ENCODE peak calls at places on chromosomes 1 and 21, in five cellular contexts. H is progenitor cell of endocrine pancreas, E is HFF-Myc, U is cardiac muscle cell, O is fibroblast of pulmonary artery. C is an unnamed sample.

GRCh38 chr1:160550572-160551034 is 27.5 kb upstream of the SLAMF6 start:
- DNase-seq in H (no peak), E (no peak), U (no peak), O (no peak), C (no peak)

GRCh38 chr21:17610862-17611261 is 1.8 kb downstream of the BTG3 start:
- DNase-seq in H (no peak), E (no peak), U (peak; percentile 22), O (peak; percentile 30), C (no peak)

GRCh38 chr1:16208270-16208987 is 4.0 kb downstream of the ARHGEF19 start:
- DNase-seq in H (no peak), E (no peak), U (peak; percentile 34), O (peak; percentile 29), C (no peak)

GRCh38 chr1:215749423-215749822 is 182.3 kb downstream of the KCTD3 start:
- DNase-seq in H (no peak), E (peak; percentile 1), U (no peak), O (peak; percentile 33), C (no peak)

GRCh38 chr1:100896481-100896982 is 642 bp downstream of the SLC30A7 start:
- DNase-seq in H (no peak), E (peak; percentile 4), U (peak; percentile 58), O (peak; percentile 62), C (no peak)

GRCh38 chr1:214637125-214637524 is 34.1 kb downstream of the CENPF start:
- DNase-seq in H (no peak), E (no peak), U (no peak), O (no peak), C (no peak)

GRCh38 chr1:151475175-151475574 is 15.9 kb upstream of the POGZ start:
- DNase-seq in H (no peak), E (no peak), U (no peak), O (no peak), C (no peak)

GRCh38 chr1:113605099-113605498 is 154.2 kb downstream of the PHTF1 start:
- DNase-seq in H (no peak), E (no peak), U (no peak), O (no peak), C (no peak)

GRCh38 chr1:88169939-88170338 is 514.1 kb upstream of the PKN2 start:
- DNase-seq in H (no peak), E (no peak), U (no peak), O (no peak), C (no peak)

GRCh38 chr1:50471967-50472366 is 48.7 kb upstream of the DMRTA2 start:
- DNase-seq in H (no peak), E (no peak), U (no peak), O (no peak), C (no peak)

GRCh38 chr21:42683371-42684108 is 30.1 kb downstream of the PDE9A start:
- DNase-seq in H (no peak), E (no peak), U (no peak), O (no peak), C (no peak)

DNA sequence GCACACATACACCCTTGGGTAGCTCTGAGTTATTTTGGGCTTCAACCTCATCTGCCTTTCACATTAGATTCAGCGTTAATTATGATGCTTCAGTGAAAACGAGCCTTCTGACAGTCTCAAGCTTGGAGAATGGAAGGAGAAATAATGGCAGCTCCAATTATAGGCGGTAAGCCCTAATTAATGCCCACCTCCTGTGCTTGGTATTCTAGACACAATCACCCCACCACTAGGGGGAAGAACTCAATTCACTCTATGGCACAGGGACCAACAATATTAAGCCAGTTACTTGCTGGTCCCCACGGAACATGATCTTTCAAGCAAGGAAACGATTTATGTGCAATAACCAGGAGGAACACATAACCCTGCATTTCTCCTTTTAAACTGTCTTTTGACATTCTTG is 397.9 kb downstream of the BRINP2 start:
- DNase-seq in H (no peak), E (no peak), U (no peak), O (no peak), C (no peak)
- TF ChIP-seq CTCF in H (peak; percentile 10), E (no peak), U (no peak), O (no peak), C (no peak)

GRCh38 chr21:32653326-32653901 is 41.2 kb upstream of the CFAP298 start:
- DNase-seq in H (no peak), E (no peak), U (peak; percentile 44), O (peak; percentile 47), C (no peak)
- TF ChIP-seq CTCF in H (peak; percentile 80), E (peak; percentile 67), U (peak; percentile 60), O (peak; percentile 68), C (no peak)

GRCh38 chr1:107318932-107319331 is 178.1 kb downstream of the NTNG1 start:
- DNase-seq in H (no peak), E (no peak), U (no peak), O (no peak), C (no peak)
- TF ChIP-seq CTCF in H (no peak), E (no peak), U (no peak), O (no peak), C (no peak)

GRCh38 chr1:110338200-110339039 is 757 bp upstream of the RBM15 start:
- DNase-seq in H (peak; percentile 87), E (peak; percentile 100), U (peak; percentile 100), O (no peak), C (peak; percentile 92)
- TF ChIP-seq CTCF in H (peak; percentile 69), E (peak; percentile 44), U (peak; percentile 60), O (peak; percentile 26), C (no peak)

GRCh38 chr1:199336745-199337640 is 690.5 kb upstream of the NR5A2 start:
- DNase-seq in H (no peak), E (no peak), U (no peak), O (no peak), C (no peak)
- TF ChIP-seq CTCF in H (no peak), E (no peak), U (no peak), O (no peak), C (no peak)

GRCh38 chr1:33430751-33431593 is at the start of gene PHC2:
- DNase-seq in H (peak; percentile 97), E (peak; percentile 87), U (peak; percentile 97), O (peak; percentile 96), C (peak; percentile 85)
- TF ChIP-seq CTCF in H (peak; percentile 29), E (no peak), U (peak; percentile 20), O (no peak), C (no peak)

GRCh38 chr1:70314706-70315304 is 39.7 kb downstream of the ANKRD13C start:
- DNase-seq in H (no peak), E (no peak), U (no peak), O (no peak), C (no peak)
- TF ChIP-seq CTCF in H (peak; percentile 12), E (no peak), U (no peak), O (no peak), C (no peak)

GRCh38 chr1:47529520-47530098 is 91.8 kb downstream of the FOXD2 start:
- DNase-seq in H (no peak), E (no peak), U (no peak), O (no peak), C (no peak)
- TF ChIP-seq CTCF in H (peak; percentile 68), E (peak; percentile 59), U (peak; percentile 49), O (peak; percentile 54), C (no peak)

GRCh38 chr21:36615274-36615964 is 83.5 kb upstream of the SIM2 start:
- DNase-seq in H (no peak), E (no peak), U (no peak), O (no peak), C (no peak)
- TF ChIP-seq CTCF in H (peak; percentile 28), E (peak; percentile 25), U (peak; percentile 9), O (no peak), C (no peak)

GRCh38 chr1:43590389-43590788 is 59.6 kb upstream of the KDM4A start:
- DNase-seq in H (no peak), E (no peak), U (no peak), O (no peak), C (no peak)
- TF ChIP-seq CTCF in H (peak; percentile 72), E (peak; percentile 16), U (peak; percentile 3), O (peak; percentile 8), C (no peak)